ENCODE peak calls at places on chromosomes 2 and 18, in five cellular contexts. N is ovary, V is tibial nerve, O is osteoblast, C is lung. T is an unnamed sample.

GRCh38 chr2:45755585-45756330 is 104.3 kb downstream of the PRKCE start:
- DNase-seq in V (no peak), O (peak; percentile 92), N (no peak), C (no peak), T (no peak)

GRCh38 chr18:72768681-72769229 is 99.0 kb downstream of the NETO1 start:
- DNase-seq in N (no peak), V (no peak), C (no peak), O (no peak), T (no peak)

GRCh38 chr2:26363958-26364357 is 17.4 kb upstream of the ADGRF3 start:
- DNase-seq in N (no peak), C (no peak), O (no peak), V (no peak), T (no peak)

GRCh38 chr2:191832668-191833067 is 14.2 kb downstream of the CAVIN2 start:
- DNase-seq in O (no peak), V (no peak), C (no peak), N (no peak), T (no peak)

GRCh38 chr2:74530239-74531161 is 767 bp downstream of the HTRA2 start:
- DNase-seq in V (no peak), N (no peak), O (peak; percentile 96), C (peak; percentile 52), T (no peak)

GRCh38 chr2:99763764-99764163 is 273.9 kb upstream of the REV1 start:
- DNase-seq in C (no peak), O (no peak), V (no peak), N (no peak), T (no peak)

GRCh38 chr2:134008837-134009236 is 245.0 kb upstream of the MGAT5 start:
- DNase-seq in N (no peak), C (no peak), V (no peak), O (no peak), T (no peak)

GRCh38 chr2:78887436-78887835 is 138.1 kb upstream of the REG3G start:
- DNase-seq in N (no peak), O (no peak), C (no peak), V (no peak), T (no peak)

GRCh38 chr18:50009772-50010171 is 185.2 kb downstream of the MYO5B start:
- DNase-seq in V (no peak), N (no peak), C (peak; percentile 61), O (no peak), T (peak; percentile 17)

GRCh38 chr2:131966256-131966655 is 195.5 kb downstream of the ANKRD30BL start:
- DNase-seq in N (no peak), O (peak; percentile 1), V (no peak), C (no peak), T (no peak)

GRCh38 chr18:1498216-1498615 is 593.5 kb downstream of the ADCYAP1 start:
- DNase-seq in V (no peak), O (no peak), N (no peak), C (no peak), T (no peak)

GRCh38 chr18:31722369-31722957 is 38.1 kb upstream of the B4GALT6 start:
- DNase-seq in C (peak; percentile 81), N (peak; percentile 83), O (peak; percentile 86), V (peak; percentile 76), T (peak; percentile 49)

GRCh38 chr2:234142530-234142929 is 92.0 kb downstream of the SPP2 start:
- DNase-seq in N (no peak), O (no peak), C (no peak), V (no peak), T (no peak)

GRCh38 chr2:200968735-200969134 is 5.3 kb upstream of the ORC2 start:
- DNase-seq in C (no peak), N (no peak), V (no peak), O (no peak), T (no peak)

GRCh38 chr2:238141541-238142318 is 3.3 kb downstream of the KLHL30 start:
- DNase-seq in C (peak; percentile 49), N (no peak), V (no peak), O (peak; percentile 88), T (peak; percentile 95)

GRCh38 chr2:106089611-106090010 is 104.5 kb downstream of the UXS1 start:
- DNase-seq in V (no peak), N (no peak), C (peak; percentile 17), O (no peak), T (no peak)

GRCh38 chr2:3960106-3960505 is 256.7 kb downstream of the DCDC2C start:
- DNase-seq in O (no peak), N (no peak), C (no peak), V (no peak), T (no peak)

GRCh38 chr2:110979834-110980612 is 140.7 kb upstream of the BCL2L11 start:
- DNase-seq in N (no peak), C (no peak), V (no peak), O (peak; percentile 15), T (no peak)

GRCh38 chr2:55357907-55358306 is 61.7 kb downstream of the CCDC88A start:
- DNase-seq in N (no peak), O (no peak), V (no peak), C (no peak), T (no peak)

GRCh38 chr2:141015339-141016047 is 1115.3 kb downstream of the LRP1B start:
- DNase-seq in N (no peak), V (no peak), O (no peak), C (no peak), T (peak; percentile 17)

GRCh38 chr2:45813003-45813601 is 161.6 kb downstream of the PRKCE start:
- DNase-seq in C (no peak), N (peak; percentile 30), O (no peak), V (no peak), T (no peak)

GRCh38 chr2:660477-661214 is 16.6 kb downstream of the TMEM18 start:
- DNase-seq in C (no peak), O (peak; percentile 75), N (no peak), V (no peak), T (no peak)

GRCh38 chr2:113198790-113199612 is 25.2 kb downstream of the PSD4 start:
- DNase-seq in N (peak; percentile 66), C (peak; percentile 85), V (peak; percentile 60), O (peak; percentile 97), T (peak; percentile 51)

GRCh38 chr2:17539596-17539992 is 902 bp upstream of the VSNL1 start:
- DNase-seq in N (no peak), V (no peak), O (peak; percentile 44), C (no peak), T (no peak)

GRCh38 chr2:101262142-101262541 is 9.5 kb downstream of the CNOT11 start:
- DNase-seq in N (no peak), C (no peak), O (no peak), V (no peak), T (no peak)

GRCh38 chr2:72694715-72695496 is 130.9 kb downstream of the EXOC6B start:
- DNase-seq in O (peak; percentile 43), V (no peak), C (peak; percentile 43), N (peak; percentile 81), T (peak; percentile 12)
- H3K4me3 ChIP-seq in O (peak overlapping the region; percentile 1), V (no peak overlapping the region), C (no peak overlapping the region), N (no peak overlapping the region), T (no peak overlapping the region)

GRCh38 chr2:127453013-127453391 is 34.8 kb downstream of the PROC start:
- DNase-seq in V (no peak), O (no peak), C (no peak), N (no peak), T (no peak)
- H3K27ac ChIP-seq in V (no peak overlapping the region), O (no peak overlapping the region), C (no peak overlapping the region), N (no peak overlapping the region), T (no peak overlapping the region)

DNA sequence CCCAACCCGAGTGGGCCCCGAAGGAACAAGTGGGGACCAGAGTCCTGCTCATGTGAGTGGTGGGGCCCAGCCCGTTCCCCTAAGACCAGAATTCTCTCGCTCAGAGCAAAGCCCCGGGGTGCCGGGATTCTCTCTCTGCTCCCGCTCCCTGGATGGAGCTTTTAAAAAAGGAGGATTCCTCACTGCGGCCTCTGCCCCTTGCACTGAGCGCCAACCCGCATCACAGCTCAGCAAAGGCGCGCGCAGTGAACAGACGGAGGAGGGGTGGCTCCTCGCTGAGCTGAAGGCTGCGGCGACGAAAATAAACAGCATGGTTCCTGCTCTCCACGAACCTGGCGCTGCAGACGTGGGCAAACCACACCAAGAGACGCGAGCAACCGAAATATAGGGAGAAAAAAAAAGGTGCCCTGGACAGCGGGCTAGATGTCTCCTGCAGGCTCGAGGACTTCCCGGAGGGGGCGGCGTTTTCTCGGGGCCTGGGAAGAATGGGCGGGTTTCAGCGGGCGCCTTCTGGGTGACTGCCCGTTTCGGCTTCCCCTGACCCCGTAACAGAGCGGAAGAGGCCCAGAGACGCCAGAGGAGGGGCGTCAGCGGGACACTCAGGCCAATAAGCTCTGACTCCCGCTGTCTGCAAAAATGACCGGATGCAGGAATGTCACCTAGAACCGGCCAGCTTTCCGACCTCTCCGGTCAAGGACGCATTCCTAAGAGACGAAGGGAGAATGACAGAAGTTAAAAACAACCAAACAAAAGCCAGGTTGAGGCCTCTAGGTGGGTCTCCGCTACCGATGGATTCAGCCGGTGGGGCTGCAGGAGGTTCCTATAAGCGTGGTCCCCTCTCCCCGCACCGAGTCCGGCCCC is 819 bp upstream of the KLF11 start:
- DNase-seq in V (peak; percentile 50), N (peak; percentile 89), C (peak; percentile 79), O (peak; percentile 92), T (peak; percentile 61)
- TF ChIP-seq CTCF in V (no peak), N (peak; percentile 32), C (no peak), O (no peak), T (no peak)

GRCh38 chr2:232353660-232354059 is 24.9 kb upstream of the ALPP start:
- DNase-seq in V (no peak), C (no peak), O (no peak), N (no peak), T (no peak)

GRCh38 chr2:232351686-232352510 is 26.7 kb upstream of the ALPP start:
- DNase-seq in N (no peak), V (no peak), O (peak; percentile 73), C (no peak), T (no peak)

GRCh38 chr2:232354069-232354468 is 24.5 kb upstream of the ALPP start:
- DNase-seq in N (no peak), V (no peak), C (no peak), O (peak; percentile 64), T (no peak)

GRCh38 chr2:232353096-232353495 is 25.5 kb upstream of the ALPP start:
- DNase-seq in N (no peak), C (no peak), V (no peak), O (peak; percentile 68), T (no peak)

DNA sequence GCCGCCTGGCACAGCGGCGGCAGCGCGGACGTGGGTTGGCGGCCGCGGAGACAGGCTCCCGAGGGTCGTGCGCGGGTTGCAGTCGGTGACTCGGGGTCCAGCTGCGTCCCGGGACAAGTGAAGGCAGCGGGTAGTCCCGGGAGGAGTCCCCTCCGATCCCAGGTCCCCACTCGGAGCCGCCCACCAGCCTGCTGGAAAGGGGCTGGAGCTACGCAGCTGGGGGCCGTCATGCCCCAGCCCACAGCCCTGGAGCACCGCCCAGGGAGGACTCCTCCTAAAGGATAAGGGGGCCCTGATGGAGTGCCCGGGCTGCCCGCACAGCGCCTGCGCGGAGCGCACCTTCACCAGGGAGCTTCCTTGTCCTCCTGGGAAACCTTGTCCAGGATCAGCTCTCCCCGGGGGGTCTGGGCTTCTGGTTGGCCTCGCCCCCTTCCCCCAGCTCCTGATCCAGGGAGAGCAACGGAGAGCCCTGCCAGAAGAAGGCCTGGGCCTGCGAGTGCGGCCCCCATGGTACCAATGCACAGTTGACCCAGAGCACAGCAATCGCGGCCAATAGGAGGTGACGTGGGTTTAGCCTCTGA is 25.9 kb upstream of the ALPP start:
- DNase-seq in V (no peak), C (no peak), O (peak; percentile 76), N (no peak), T (no peak)
- H3K4me3 ChIP-seq in V (no peak overlapping the region), C (no peak overlapping the region), O (no peak overlapping the region), N (no peak overlapping the region), T (no peak overlapping the region)

DNA sequence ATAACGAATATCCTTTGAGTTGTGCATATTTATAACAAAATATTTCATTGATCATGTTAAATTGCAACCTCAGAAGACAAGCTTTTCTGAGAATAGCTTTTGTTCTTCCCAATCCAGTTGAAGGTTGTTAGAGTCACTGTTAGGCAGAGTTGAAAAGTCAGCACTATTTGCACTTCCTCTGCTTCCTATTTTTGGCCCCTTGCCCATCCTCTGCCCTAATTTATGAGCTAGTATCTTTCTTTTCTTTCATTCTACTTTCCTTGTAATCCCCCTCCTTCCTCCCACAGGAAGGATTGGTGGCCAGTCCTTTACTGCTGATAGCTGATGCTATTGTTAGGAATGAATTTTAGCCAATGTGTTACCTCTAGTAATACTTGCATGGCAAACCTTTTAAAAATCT is 4.9 kb downstream of the RALB start:
- DNase-seq in V (no peak), N (no peak), C (no peak), O (no peak), T (no peak)
- H3K27ac ChIP-seq in V (no peak overlapping the region), N (no peak overlapping the region), C (no peak overlapping the region), O (no peak overlapping the region), T (no peak overlapping the region)